ENCODE peak calls at places on chromosome 11, in nine cellular contexts. One of them, this sample, is unnamed.

GRCh38 chr11:103364687-103365086 is 255.5 kb downstream of the DYNC2H1 start:
- DNase-seq in body of pancreas: no peak
- DNase-seq in astrocyte of the cerebellum: no peak
- DNase-seq in lower leg skin: no peak
- DNase-seq in thoracic aorta: no peak
- DNase-seq in upper lobe of left lung: no peak
- DNase-seq in nephron progenitor cell: no peak
- DNase-seq in GM12865: no peak
- DNase-seq in AG04450: no peak
- DNase-seq in this sample: no peak

GRCh38 chr11:66118847-66119246 is 48.8 kb downstream of the PACS1 start:
- DNase-seq in astrocyte of the cerebellum: no peak
- DNase-seq in GM12865: no peak
- DNase-seq in upper lobe of left lung: no peak
- DNase-seq in body of pancreas: no peak
- DNase-seq in nephron progenitor cell: no peak
- DNase-seq in lower leg skin: peak
- DNase-seq in AG04450: no peak
- DNase-seq in thoracic aorta: no peak
- DNase-seq in this sample: no peak

GRCh38 chr11:21229224-21229623 is 559.8 kb downstream of the NELL1 start:
- DNase-seq in GM12865: no peak
- DNase-seq in thoracic aorta: no peak
- DNase-seq in nephron progenitor cell: no peak
- DNase-seq in AG04450: no peak
- DNase-seq in body of pancreas: no peak
- DNase-seq in astrocyte of the cerebellum: no peak
- DNase-seq in lower leg skin: no peak
- DNase-seq in upper lobe of left lung: no peak
- DNase-seq in this sample: no peak

GRCh38 chr11:103773059-103773458 is 263.4 kb upstream of the DDI1 start:
- DNase-seq in lower leg skin: no peak
- DNase-seq in body of pancreas: no peak
- DNase-seq in thoracic aorta: no peak
- DNase-seq in AG04450: peak
- DNase-seq in nephron progenitor cell: no peak
- DNase-seq in upper lobe of left lung: no peak
- DNase-seq in astrocyte of the cerebellum: no peak
- DNase-seq in GM12865: no peak
- DNase-seq in this sample: no peak

GRCh38 chr11:117437041-117437790 is 109.6 kb downstream of the CEP164 start:
- DNase-seq in nephron progenitor cell: no peak
- DNase-seq in GM12865: no peak
- DNase-seq in body of pancreas: no peak
- DNase-seq in astrocyte of the cerebellum: no peak
- DNase-seq in lower leg skin: no peak
- DNase-seq in AG04450: no peak
- DNase-seq in upper lobe of left lung: no peak
- DNase-seq in thoracic aorta: no peak
- DNase-seq in this sample: no peak

GRCh38 chr11:9748361-9748970 is 84.6 kb downstream of the SWAP70 start:
- DNase-seq in upper lobe of left lung: peak
- DNase-seq in lower leg skin: no peak
- DNase-seq in nephron progenitor cell: no peak
- DNase-seq in body of pancreas: peak
- DNase-seq in thoracic aorta: no peak
- DNase-seq in GM12865: peak
- DNase-seq in astrocyte of the cerebellum: peak
- DNase-seq in AG04450: no peak
- DNase-seq in this sample: no peak

GRCh38 chr11:114080219-114080618 is 20.7 kb downstream of the ZBTB16 start:
- DNase-seq in body of pancreas: peak
- DNase-seq in nephron progenitor cell: no peak
- DNase-seq in lower leg skin: no peak
- DNase-seq in astrocyte of the cerebellum: peak
- DNase-seq in AG04450: no peak
- DNase-seq in GM12865: no peak
- DNase-seq in upper lobe of left lung: peak
- DNase-seq in thoracic aorta: no peak
- DNase-seq in this sample: no peak

GRCh38 chr11:75325713-75326438 is 25.6 kb downstream of the ARRB1 start:
- DNase-seq in lower leg skin: no peak
- DNase-seq in upper lobe of left lung: no peak
- DNase-seq in astrocyte of the cerebellum: peak
- DNase-seq in body of pancreas: peak
- DNase-seq in AG04450: peak
- DNase-seq in nephron progenitor cell: no peak
- DNase-seq in GM12865: no peak
- DNase-seq in thoracic aorta: peak
- DNase-seq in this sample: no peak

GRCh38 chr11:130181295-130182272 is 22.0 kb downstream of the ST14 start:
- DNase-seq in lower leg skin: no peak
- DNase-seq in nephron progenitor cell: peak
- DNase-seq in AG04450: peak
- DNase-seq in body of pancreas: peak
- DNase-seq in GM12865: peak
- DNase-seq in thoracic aorta: no peak
- DNase-seq in upper lobe of left lung: peak
- DNase-seq in astrocyte of the cerebellum: no peak
- DNase-seq in this sample: no peak

GRCh38 chr11:96338910-96339703 is 3.9 kb downstream of the MAML2 start:
- DNase-seq in upper lobe of left lung: peak
- DNase-seq in nephron progenitor cell: no peak
- DNase-seq in astrocyte of the cerebellum: no peak
- DNase-seq in thoracic aorta: no peak
- DNase-seq in lower leg skin: peak
- DNase-seq in AG04450: no peak
- DNase-seq in body of pancreas: peak
- DNase-seq in GM12865: peak
- DNase-seq in this sample: no peak

GRCh38 chr11:64877390-64878222 is 815 bp downstream of the EHD1 start:
- DNase-seq in upper lobe of left lung: no peak
- DNase-seq in GM12865: peak
- DNase-seq in astrocyte of the cerebellum: no peak
- DNase-seq in thoracic aorta: no peak
- DNase-seq in AG04450: no peak
- DNase-seq in body of pancreas: no peak
- DNase-seq in lower leg skin: no peak
- DNase-seq in nephron progenitor cell: no peak
- DNase-seq in this sample: no peak

GRCh38 chr11:34053161-34053686 is 1.7 kb downstream of the CAPRIN1 start:
- DNase-seq in thoracic aorta: peak
- DNase-seq in body of pancreas: peak
- DNase-seq in GM12865: peak
- DNase-seq in lower leg skin: peak
- DNase-seq in astrocyte of the cerebellum: peak
- DNase-seq in nephron progenitor cell: peak
- DNase-seq in AG04450: peak
- DNase-seq in upper lobe of left lung: peak
- DNase-seq in this sample: peak

GRCh38 chr11:16000065-16000464 is 356.3 kb downstream of the SOX6 start:
- DNase-seq in thoracic aorta: no peak
- DNase-seq in AG04450: peak
- DNase-seq in body of pancreas: no peak
- DNase-seq in nephron progenitor cell: no peak
- DNase-seq in GM12865: no peak
- DNase-seq in astrocyte of the cerebellum: peak
- DNase-seq in upper lobe of left lung: no peak
- DNase-seq in lower leg skin: no peak
- DNase-seq in this sample: no peak

GRCh38 chr11:60087239-60087638 is 1.2 kb upstream of the MS4A2 start:
- DNase-seq in AG04450: no peak
- DNase-seq in upper lobe of left lung: no peak
- DNase-seq in nephron progenitor cell: no peak
- DNase-seq in thoracic aorta: no peak
- DNase-seq in GM12865: no peak
- DNase-seq in lower leg skin: no peak
- DNase-seq in body of pancreas: peak
- DNase-seq in astrocyte of the cerebellum: no peak
- DNase-seq in this sample: no peak

GRCh38 chr11:27971256-27971655 is 136.7 kb downstream of the KIF18A start:
- DNase-seq in GM12865: no peak
- DNase-seq in nephron progenitor cell: no peak
- DNase-seq in AG04450: no peak
- DNase-seq in astrocyte of the cerebellum: no peak
- DNase-seq in upper lobe of left lung: no peak
- DNase-seq in lower leg skin: no peak
- DNase-seq in body of pancreas: no peak
- DNase-seq in thoracic aorta: no peak
- DNase-seq in this sample: no peak

GRCh38 chr11:134069426-134069921 is 602 bp downstream of the JAM3 start:
- DNase-seq in nephron progenitor cell: peak
- DNase-seq in GM12865: no peak
- DNase-seq in thoracic aorta: no peak
- DNase-seq in AG04450: no peak
- DNase-seq in upper lobe of left lung: no peak
- DNase-seq in astrocyte of the cerebellum: no peak
- DNase-seq in body of pancreas: no peak
- DNase-seq in lower leg skin: no peak
- DNase-seq in this sample: no peak

GRCh38 chr11:70501933-70502540 is 103.7 kb downstream of the CTTN start:
- DNase-seq in astrocyte of the cerebellum: no peak
- DNase-seq in AG04450: no peak
- DNase-seq in GM12865: no peak
- DNase-seq in thoracic aorta: no peak
- DNase-seq in lower leg skin: no peak
- DNase-seq in nephron progenitor cell: no peak
- DNase-seq in upper lobe of left lung: no peak
- DNase-seq in body of pancreas: no peak
- DNase-seq in this sample: no peak

GRCh38 chr11:113363996-113364641 is 23.5 kb upstream of the ANKK1 start:
- DNase-seq in AG04450: no peak
- DNase-seq in GM12865: no peak
- DNase-seq in thoracic aorta: no peak
- DNase-seq in astrocyte of the cerebellum: no peak
- DNase-seq in upper lobe of left lung: no peak
- DNase-seq in lower leg skin: peak
- DNase-seq in nephron progenitor cell: no peak
- DNase-seq in body of pancreas: no peak
- DNase-seq in this sample: no peak

GRCh38 chr11:75813622-75814039 is 1.4 kb upstream of the UVRAG start:
- DNase-seq in AG04450: no peak
- DNase-seq in lower leg skin: no peak
- DNase-seq in nephron progenitor cell: no peak
- DNase-seq in GM12865: no peak
- DNase-seq in upper lobe of left lung: no peak
- DNase-seq in body of pancreas: no peak
- DNase-seq in thoracic aorta: no peak
- DNase-seq in astrocyte of the cerebellum: no peak
- DNase-seq in this sample: no peak

GRCh38 chr11:68828155-68828931 is 13.4 kb downstream of the CPT1A start:
- DNase-seq in lower leg skin: no peak
- DNase-seq in GM12865: no peak
- DNase-seq in thoracic aorta: no peak
- DNase-seq in AG04450: no peak
- DNase-seq in body of pancreas: peak
- DNase-seq in nephron progenitor cell: no peak
- DNase-seq in astrocyte of the cerebellum: no peak
- DNase-seq in upper lobe of left lung: peak
- DNase-seq in this sample: no peak

GRCh38 chr11:17019231-17019630 is 5.0 kb upstream of the PLEKHA7 start:
- DNase-seq in astrocyte of the cerebellum: no peak
- DNase-seq in upper lobe of left lung: no peak
- DNase-seq in GM12865: no peak
- DNase-seq in nephron progenitor cell: no peak
- DNase-seq in body of pancreas: no peak
- DNase-seq in AG04450: no peak
- DNase-seq in thoracic aorta: no peak
- DNase-seq in lower leg skin: no peak
- DNase-seq in this sample: no peak

GRCh38 chr11:6357222-6357621 is 33.1 kb upstream of the SMPD1 start:
- DNase-seq in thoracic aorta: peak
- DNase-seq in nephron progenitor cell: no peak
- DNase-seq in lower leg skin: no peak
- DNase-seq in upper lobe of left lung: peak
- DNase-seq in GM12865: peak
- DNase-seq in astrocyte of the cerebellum: peak
- DNase-seq in body of pancreas: peak
- DNase-seq in AG04450: peak
- DNase-seq in this sample: no peak

GRCh38 chr11:12235549-12235944 is 125.2 kb downstream of the MICAL2 start:
- DNase-seq in body of pancreas: peak
- DNase-seq in astrocyte of the cerebellum: no peak
- DNase-seq in upper lobe of left lung: no peak
- DNase-seq in GM12865: peak
- DNase-seq in nephron progenitor cell: no peak
- DNase-seq in AG04450: no peak
- DNase-seq in lower leg skin: no peak
- DNase-seq in thoracic aorta: no peak
- DNase-seq in this sample: no peak
- TF ChIP-seq CTCF in body of pancreas: peak
- TF ChIP-seq CTCF in astrocyte of the cerebellum: peak
- TF ChIP-seq CTCF in upper lobe of left lung: no peak
- TF ChIP-seq CTCF in GM12865: peak
- TF ChIP-seq CTCF in nephron progenitor cell: no peak
- TF ChIP-seq CTCF in AG04450: no peak
- TF ChIP-seq CTCF in lower leg skin: no peak
- TF ChIP-seq CTCF in thoracic aorta: no peak
- TF ChIP-seq CTCF in this sample: no peak

GRCh38 chr11:35324183-35324582 is 95.2 kb downstream of the SLC1A2 start:
- DNase-seq in nephron progenitor cell: no peak
- DNase-seq in astrocyte of the cerebellum: no peak
- DNase-seq in upper lobe of left lung: no peak
- DNase-seq in AG04450: no peak
- DNase-seq in GM12865: no peak
- DNase-seq in lower leg skin: no peak
- DNase-seq in body of pancreas: no peak
- DNase-seq in thoracic aorta: no peak
- DNase-seq in this sample: no peak
- TF ChIP-seq CTCF in nephron progenitor cell: no peak
- TF ChIP-seq CTCF in astrocyte of the cerebellum: no peak
- TF ChIP-seq CTCF in upper lobe of left lung: no peak
- TF ChIP-seq CTCF in AG04450: no peak
- TF ChIP-seq CTCF in GM12865: no peak
- TF ChIP-seq CTCF in lower leg skin: no peak
- TF ChIP-seq CTCF in body of pancreas: no peak
- TF ChIP-seq CTCF in thoracic aorta: no peak
- TF ChIP-seq CTCF in this sample: no peak

GRCh38 chr11:78298216-78298860 is 109.6 kb downstream of the USP35 start:
- DNase-seq in nephron progenitor cell: no peak
- DNase-seq in astrocyte of the cerebellum: no peak
- DNase-seq in AG04450: no peak
- DNase-seq in thoracic aorta: no peak
- DNase-seq in GM12865: no peak
- DNase-seq in lower leg skin: no peak
- DNase-seq in upper lobe of left lung: no peak
- DNase-seq in body of pancreas: no peak
- DNase-seq in this sample: no peak
- TF ChIP-seq CTCF in nephron progenitor cell: no peak
- TF ChIP-seq CTCF in astrocyte of the cerebellum: no peak
- TF ChIP-seq CTCF in AG04450: no peak
- TF ChIP-seq CTCF in thoracic aorta: no peak
- TF ChIP-seq CTCF in GM12865: no peak
- TF ChIP-seq CTCF in lower leg skin: no peak
- TF ChIP-seq CTCF in upper lobe of left lung: no peak
- TF ChIP-seq CTCF in body of pancreas: no peak
- TF ChIP-seq CTCF in this sample: no peak

DNA sequence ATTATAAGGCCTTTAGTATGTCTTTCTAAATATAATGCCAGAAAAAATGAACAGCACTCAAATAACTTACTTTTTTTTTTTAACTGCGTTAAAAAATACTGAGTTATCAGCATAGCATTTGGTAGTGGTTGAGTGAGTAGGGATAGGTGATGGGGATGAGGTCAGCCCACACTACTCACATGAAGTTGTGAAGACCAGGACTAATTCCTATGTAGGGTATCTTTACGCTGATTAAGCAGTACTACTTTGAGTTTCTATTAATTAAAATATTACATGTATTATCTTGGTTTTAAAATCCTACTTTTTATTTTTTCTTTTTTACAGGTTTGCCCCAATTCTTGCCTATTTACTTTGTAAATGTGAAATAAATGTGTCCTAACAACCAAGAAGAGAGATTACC is 13.5 kb downstream of the PHF21A start:
- DNase-seq in upper lobe of left lung: no peak
- DNase-seq in body of pancreas: no peak
- DNase-seq in nephron progenitor cell: no peak
- DNase-seq in astrocyte of the cerebellum: no peak
- DNase-seq in AG04450: no peak
- DNase-seq in lower leg skin: no peak
- DNase-seq in thoracic aorta: no peak
- DNase-seq in GM12865: no peak
- DNase-seq in this sample: no peak
- TF ChIP-seq CTCF in upper lobe of left lung: no peak
- TF ChIP-seq CTCF in body of pancreas: no peak
- TF ChIP-seq CTCF in nephron progenitor cell: no peak
- TF ChIP-seq CTCF in astrocyte of the cerebellum: no peak
- TF ChIP-seq CTCF in AG04450: no peak
- TF ChIP-seq CTCF in lower leg skin: no peak
- TF ChIP-seq CTCF in thoracic aorta: no peak
- TF ChIP-seq CTCF in GM12865: no peak
- TF ChIP-seq CTCF in this sample: no peak

This sample was measured in progenitor cell of endocrine pancreas.